ENCODE peak calls at places on chromosomes 2 and 18, in six cellular contexts. X is neural progenitor cell, D is A549, J is dorsolateral prefrontal cortex, Y is fibroblast of lung, V is RWPE1. N is an unnamed sample.

GRCh38 chr2:158486970-158487325 is 30.2 kb downstream of the PKP4 start:
- DNase-seq in X (no peak), D (no peak), J (no peak), Y (peak; percentile 68), V (no peak), N (no peak)

GRCh38 chr2:150607471-150607870 is 120.0 kb upstream of the RND3 start:
- DNase-seq in X (no peak), D (no peak), J (no peak), Y (no peak), V (no peak), N (no peak)

GRCh38 chr18:63319383-63320040 is at the start of gene BCL2:
- DNase-seq in X (peak; percentile 73), D (peak; percentile 18), J (peak; percentile 63), Y (peak; percentile 39), V (peak; percentile 25), N (no peak)

GRCh38 chr2:43132523-43133301 is 93.7 kb downstream of the ZFP36L2 start:
- DNase-seq in X (no peak), D (no peak), J (no peak), Y (no peak), V (no peak), N (no peak)

GRCh38 chr2:128416781-128417180 is 98.1 kb upstream of the HS6ST1 start:
- DNase-seq in X (no peak), D (no peak), J (peak; percentile 8), Y (no peak), V (no peak), N (no peak)

GRCh38 chr18:57475903-57476302 is 40.7 kb downstream of the ONECUT2 start:
- DNase-seq in X (no peak), D (no peak), J (no peak), Y (no peak), V (no peak), N (no peak)

GRCh38 chr2:158034198-158034831 is 67.4 kb upstream of the UPP2 start:
- DNase-seq in X (peak; percentile 82), D (peak; percentile 75), J (no peak), Y (peak; percentile 48), V (peak; percentile 52), N (peak; percentile 42)

GRCh38 chr2:51329512-51329911 is 297.6 kb upstream of the NRXN1 start:
- DNase-seq in X (no peak), D (no peak), J (no peak), Y (peak; percentile 1), V (no peak), N (no peak)

GRCh38 chr2:222672068-222672401 is 577 bp downstream of the MOGAT1 start:
- DNase-seq in X (no peak), D (no peak), J (no peak), Y (no peak), V (no peak), N (no peak)

DNA sequence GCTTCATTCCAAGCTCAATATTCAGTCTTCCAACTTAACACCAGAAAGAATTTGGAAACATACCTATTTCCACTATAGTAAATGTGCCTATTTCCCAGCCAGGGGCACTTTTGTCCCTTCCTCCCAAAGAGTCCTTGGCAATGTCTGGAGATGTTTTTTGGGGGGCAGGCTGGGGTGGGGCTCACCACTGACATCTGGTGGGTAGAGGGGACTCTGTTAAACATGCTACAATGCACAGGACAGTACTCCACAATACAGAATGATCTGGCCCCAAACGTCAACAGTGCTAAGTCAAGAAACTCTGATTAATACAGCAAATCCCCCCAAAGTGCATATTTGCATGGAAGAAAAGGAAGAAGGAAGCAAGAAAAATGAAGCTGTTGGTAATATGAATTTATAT is 61.7 kb downstream of the SMIM21 start:
- DNase-seq in X (no peak), D (no peak), J (no peak), Y (no peak), V (no peak), N (no peak)
- TF ChIP-seq CTCF in X (no peak), D (no peak), J (no peak), Y (no peak), V (no peak), N (no peak)

DNA sequence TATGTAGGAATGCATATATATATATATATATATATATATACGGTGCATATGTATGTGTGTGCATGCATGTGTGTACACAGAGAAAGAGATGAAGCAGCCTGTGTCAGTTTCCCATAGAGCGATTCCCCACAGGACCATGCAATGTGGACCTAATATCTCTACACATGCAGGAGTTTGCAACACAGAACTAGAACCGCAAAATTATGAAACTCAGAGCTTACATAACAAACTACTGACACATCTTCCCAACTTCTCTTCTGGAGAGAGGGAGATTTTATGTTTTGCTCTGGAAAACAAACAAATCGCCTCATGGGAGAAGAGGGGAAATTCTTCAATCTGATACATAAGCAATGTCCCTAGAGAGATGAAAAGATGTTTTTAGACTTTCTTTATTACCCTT is 377.2 kb downstream of the LRATD1 start:
- DNase-seq in X (no peak), D (no peak), J (no peak), Y (no peak), V (no peak), N (no peak)
- TF ChIP-seq CTCF in X (no peak), D (no peak), J (no peak), Y (no peak), V (no peak), N (no peak)

DNA sequence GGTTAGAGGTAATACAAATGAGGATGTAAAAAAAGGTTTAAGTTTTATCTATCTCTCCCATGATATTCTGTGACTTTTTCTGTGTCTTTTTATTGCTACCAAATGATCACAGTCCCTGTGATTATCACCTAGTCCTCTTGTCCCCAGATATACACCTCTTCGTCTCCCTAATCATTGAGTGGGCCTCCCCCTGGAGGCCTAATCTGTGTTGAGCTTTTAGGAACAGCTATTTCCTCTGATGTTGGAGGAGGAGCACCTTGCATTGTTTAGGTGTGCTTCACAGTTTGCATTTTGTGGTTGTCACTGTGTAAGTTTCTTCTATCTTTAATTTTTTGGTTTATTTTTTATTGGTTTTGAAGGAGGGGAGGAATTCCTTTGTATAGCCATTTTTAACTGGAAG is 33.3 kb downstream of the CCDC85A start:
- DNase-seq in X (peak; percentile 26), D (no peak), J (no peak), Y (no peak), V (no peak), N (no peak)
- TF ChIP-seq CTCF in X (peak; percentile 38), D (no peak), J (no peak), Y (no peak), V (no peak), N (no peak)

GRCh38 chr2:179424571-179424970 is 159.9 kb upstream of the SESTD1 start:
- DNase-seq in X (no peak), D (no peak), J (no peak), Y (no peak), V (no peak), N (no peak)
- TF ChIP-seq CTCF in X (no peak), D (no peak), J (no peak), Y (no peak), V (no peak), N (no peak)

DNA sequence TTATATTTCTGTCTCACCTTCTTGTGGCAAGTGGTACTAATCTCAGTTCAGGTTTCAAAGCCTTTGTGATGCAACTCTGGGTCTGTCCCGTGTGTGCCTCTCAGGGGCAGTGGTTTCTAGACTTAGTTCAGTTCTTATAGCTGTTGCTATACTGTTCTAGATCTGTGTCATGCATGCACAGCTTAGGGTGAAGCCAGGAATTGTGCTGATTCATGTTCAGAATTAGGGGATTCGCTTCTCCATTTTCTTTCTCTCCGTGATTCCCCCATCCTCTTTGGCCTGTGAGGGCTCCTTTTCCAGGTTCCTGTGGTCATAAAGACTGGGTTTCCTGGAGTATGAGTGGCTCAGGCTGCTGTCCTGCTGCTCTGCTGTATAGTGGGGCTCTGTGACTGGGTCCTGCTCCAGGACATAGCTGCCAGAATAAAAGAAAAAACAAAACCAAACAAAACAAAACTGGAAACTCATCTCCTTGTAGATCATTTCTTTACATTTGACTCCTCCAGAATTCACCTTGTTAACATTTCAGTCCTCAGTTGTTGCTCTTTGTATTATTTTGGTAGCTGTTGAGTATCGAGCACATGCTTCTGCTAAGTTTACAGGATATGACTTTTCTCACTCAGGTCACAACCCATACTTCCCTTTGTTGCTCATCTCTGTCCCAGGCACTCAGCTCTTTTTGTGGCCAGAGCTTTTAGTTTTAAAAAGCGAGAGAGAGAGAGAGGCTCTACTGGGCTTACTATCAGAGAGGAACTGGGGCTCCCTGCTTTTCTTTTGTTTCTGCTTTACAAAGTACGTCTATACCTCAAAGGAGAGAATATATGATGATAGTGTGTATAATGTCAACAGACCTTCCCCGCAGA is 34.2 kb downstream of the CERS6 start:
- DNase-seq in X (peak; percentile 18), D (peak; percentile 38), J (no peak), Y (peak; percentile 66), V (peak; percentile 9), N (no peak)
- TF ChIP-seq CTCF in X (no peak), D (no peak), J (no peak), Y (no peak), V (no peak), N (no peak)

GRCh38 chr18:3704556-3705162 is 254.7 kb downstream of the TGIF1 start:
- DNase-seq in X (no peak), D (no peak), J (no peak), Y (peak; percentile 59), V (no peak), N (peak; percentile 37)

GRCh38 chr18:3706279-3707097 is 256.5 kb downstream of the TGIF1 start:
- DNase-seq in X (no peak), D (no peak), J (no peak), Y (no peak), V (no peak), N (no peak)

GRCh38 chr18:3709166-3709565 is 259.2 kb downstream of the TGIF1 start:
- DNase-seq in X (no peak), D (no peak), J (no peak), Y (peak; percentile 41), V (no peak), N (no peak)

GRCh38 chr18:3703732-3704176 is 253.8 kb downstream of the TGIF1 start:
- DNase-seq in X (peak; percentile 81), D (peak; percentile 72), J (peak; percentile 73), Y (peak; percentile 64), V (peak; percentile 64), N (peak; percentile 51)
- TF ChIP-seq CTCF in X (peak; percentile 82), D (peak; percentile 73), J (peak; percentile 69), Y (peak; percentile 84), V (peak; percentile 85), N (peak; percentile 86)

N was measured in astrocyte of the cerebellum.